ENCODE peak calls at places on chromosomes 6 and 20, in five cellular contexts. E, I, L, Q and Y are unnamed samples.

GRCh38 chr6:159973951-159974350 is 5.1 kb downstream of the IGF2R start:
- DNase-seq in E (no peak), I (no peak), L (no peak), Q (no peak), Y (no peak)

GRCh38 chr6:41937881-41938574 is 3.6 kb downstream of the CCND3 start:
- DNase-seq in E (no peak), I (no peak), L (no peak), Q (peak), Y (no peak)

GRCh38 chr6:43806041-43806757 is 36.2 kb downstream of the VEGFA start:
- DNase-seq in E (no peak), I (no peak), L (no peak), Q (no peak), Y (no peak)

GRCh38 chr6:170003027-170003426 is 251.6 kb downstream of the ERMARD start:
- DNase-seq in E (no peak), I (no peak), L (no peak), Q (no peak), Y (no peak)

GRCh38 chr6:70811788-70812187 is 144.1 kb downstream of the SMAP1 start:
- DNase-seq in E (no peak), I (no peak), L (no peak), Q (no peak), Y (no peak)

GRCh38 chr6:56299916-56300315 is 52.5 kb upstream of the COL21A1 start:
- DNase-seq in E (no peak), I (no peak), L (no peak), Q (no peak), Y (no peak)

GRCh38 chr6:135640048-135640447 is 142.5 kb upstream of the AHI1 start:
- DNase-seq in E (no peak), I (no peak), L (no peak), Q (no peak), Y (no peak)

GRCh38 chr20:59013959-59014608 is 5.1 kb upstream of the TUBB1 start:
- DNase-seq in E (no peak), I (no peak), L (peak), Q (peak), Y (no peak)

GRCh38 chr6:3386374-3386857 is 70.4 kb downstream of the SLC22A23 start:
- DNase-seq in E (peak), I (no peak), L (no peak), Q (no peak), Y (no peak)

GRCh38 chr20:64110411-64111068 is 3.2 kb upstream of the NPBWR2 start:
- DNase-seq in E (peak), I (no peak), L (no peak), Q (no peak), Y (no peak)

GRCh38 chr20:38330638-38331037 is 15.6 kb upstream of the LBP start:
- DNase-seq in E (no peak), I (no peak), L (no peak), Q (no peak), Y (no peak)
- H3K4me3 ChIP-seq in E (no peak), I (no peak), L (no peak), Q (no peak), Y (no peak)

GRCh38 chr6:24943774-24944173 is 8.0 kb upstream of the RIPOR2 start:
- DNase-seq in E (no peak), I (peak), L (no peak), Q (no peak), Y (no peak)

GRCh38 chr6:24935753-24936152 is at the start of gene RIPOR2:
- DNase-seq in E (no peak), I (peak), L (no peak), Q (peak), Y (no peak)

GRCh38 chr6:24936641-24937317 is 1.0 kb upstream of the RIPOR2 start:
- DNase-seq in E (no peak), I (no peak), L (no peak), Q (no peak), Y (no peak)

GRCh38 chr6:24945046-24945445 is 9.3 kb upstream of the RIPOR2 start:
- DNase-seq in E (no peak), I (no peak), L (no peak), Q (no peak), Y (no peak)

DNA sequence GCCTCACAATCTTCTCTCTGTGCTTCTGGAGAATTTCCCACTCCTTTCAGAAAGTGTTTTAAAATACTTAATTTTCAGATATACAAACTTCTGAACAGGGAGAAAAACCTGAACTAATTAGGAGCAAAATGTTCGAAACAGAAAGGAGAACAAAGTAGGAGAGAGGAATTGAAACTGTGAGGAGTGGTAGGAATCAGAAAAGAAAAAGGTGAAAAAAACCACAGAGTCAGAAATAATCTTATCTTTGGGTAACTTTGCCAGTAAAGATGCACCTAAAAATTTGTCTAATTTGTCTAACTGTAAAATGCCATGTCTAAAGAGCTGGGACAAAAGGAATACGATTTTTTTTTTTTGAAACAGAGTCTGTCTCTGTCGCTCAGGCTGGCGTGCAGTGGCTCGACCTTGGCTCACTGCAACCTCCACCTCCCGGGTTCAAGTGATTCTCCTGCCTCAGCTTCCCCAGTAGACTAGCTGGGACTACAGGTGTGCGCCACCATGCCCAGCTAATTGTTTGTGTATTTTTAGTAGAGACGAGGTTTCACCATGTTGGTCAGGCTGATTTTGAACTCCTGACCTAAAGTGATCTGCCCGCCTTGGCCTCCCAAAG is 4.7 kb upstream of the RIPOR2 start:
- DNase-seq in E (no peak), I (no peak), L (no peak), Q (no peak), Y (no peak)
- H3K4me3 ChIP-seq in E (no peak), I (no peak), L (no peak), Q (no peak), Y (no peak)

DNA sequence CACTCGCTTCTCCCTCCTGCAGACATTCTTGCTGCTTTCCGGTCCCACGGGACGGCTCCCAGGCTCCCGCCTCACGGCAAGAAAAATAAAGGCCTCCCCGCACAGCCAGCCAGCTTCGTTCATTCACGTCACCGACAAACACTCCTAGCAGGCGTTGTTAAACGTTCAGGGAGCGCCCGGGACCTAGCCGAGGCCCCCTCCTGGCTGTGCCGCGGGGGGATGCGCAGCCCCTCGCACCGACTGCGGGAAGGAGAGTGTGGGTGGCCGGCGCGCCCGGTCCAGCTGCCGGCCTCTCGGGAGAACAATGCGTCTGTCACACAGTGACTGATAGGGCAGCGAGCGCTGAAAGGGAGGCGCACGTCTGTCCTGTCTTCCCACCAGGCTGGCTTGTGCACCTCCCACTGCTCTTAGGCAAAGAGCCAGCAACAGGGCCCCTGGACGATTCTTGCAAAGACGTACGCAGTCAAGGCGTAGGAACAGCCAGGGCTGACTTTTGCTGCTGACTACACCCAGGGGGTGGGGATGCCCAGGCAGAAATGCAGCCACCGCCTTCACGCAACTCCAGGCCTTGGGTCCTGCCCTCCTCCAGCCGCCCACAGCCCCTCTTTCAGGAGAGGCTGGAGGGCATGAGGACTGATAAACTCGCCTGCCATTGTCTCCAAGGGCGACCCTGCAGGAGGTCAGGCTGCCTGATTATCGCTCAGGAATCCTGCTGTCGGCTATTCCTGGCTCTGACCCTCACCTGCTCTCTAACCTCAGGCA is 61.8 kb upstream of the HDDC2 start:
- DNase-seq in E (no peak), I (peak), L (no peak), Q (no peak), Y (no peak)
- H3K4me3 ChIP-seq in E (peak), I (peak), L (peak), Q (no peak), Y (peak)

GRCh38 chr20:3632311-3633004 is 30.7 kb downstream of the GFRA4 start:
- DNase-seq in E (no peak), I (no peak), L (no peak), Q (no peak), Y (no peak)
- H3K4me3 ChIP-seq in E (no peak), I (no peak), L (no peak), Q (no peak), Y (no peak)

GRCh38 chr6:74654296-74654695 is 551.6 kb downstream of the COL12A1 start:
- DNase-seq in E (no peak), I (no peak), L (no peak), Q (no peak), Y (no peak)

GRCh38 chr6:74657033-74657432 is 548.8 kb downstream of the COL12A1 start:
- DNase-seq in E (no peak), I (no peak), L (no peak), Q (no peak), Y (no peak)

GRCh38 chr6:74651948-74652347 is 553.9 kb downstream of the COL12A1 start:
- DNase-seq in E (no peak), I (no peak), L (no peak), Q (no peak), Y (no peak)

GRCh38 chr6:74650668-74651067 is 555.2 kb downstream of the COL12A1 start:
- DNase-seq in E (no peak), I (no peak), L (no peak), Q (no peak), Y (no peak)

DNA sequence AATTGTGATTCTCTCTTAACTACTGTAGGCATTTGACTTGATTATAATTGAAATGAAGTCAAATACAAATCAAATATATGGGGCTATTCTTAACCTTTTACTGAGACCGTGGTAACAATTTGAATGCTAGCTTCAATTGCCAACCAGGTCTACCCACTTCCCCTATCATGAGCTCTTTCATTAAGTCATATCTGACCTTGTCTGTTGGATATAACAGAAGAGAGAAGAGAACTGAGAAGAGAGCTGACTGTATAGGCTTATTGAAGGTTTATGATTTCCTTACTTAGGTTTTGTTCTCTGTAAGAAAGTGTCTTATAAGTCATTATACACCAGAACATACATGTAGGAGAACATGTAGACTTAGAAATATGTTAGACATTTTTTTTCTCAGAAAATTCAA is 549.4 kb downstream of the COL12A1 start:
- DNase-seq in E (no peak), I (no peak), L (no peak), Q (no peak), Y (no peak)
- H3K4me3 ChIP-seq in E (no peak), I (no peak), L (no peak), Q (no peak), Y (no peak)